ENCODE peak calls at places on chromosomes 11 and 22, in nine cellular contexts. One of them, this sample, is unnamed.
A peak's percentile ranks its signal among the peaks of the same experiment; 100 is the strongest.

GRCh38 chr11:108766596-108767173 is 101.8 kb downstream of the DDX10 start:
- DNase-seq in pancreas: no peak
- DNase-seq in neural progenitor cell: no peak
- DNase-seq in sigmoid colon: no peak
- DNase-seq in endodermal cell: no peak
- DNase-seq in aorta: no peak
- DNase-seq in psoas muscle: no peak
- DNase-seq in esophagus squamous epithelium: no peak
- DNase-seq in IMR-90: no peak
- DNase-seq in this sample: no peak

GRCh38 chr22:50483977-50484853 is 2.4 kb upstream of the MIOX start:
- DNase-seq in psoas muscle: no peak
- DNase-seq in sigmoid colon: no peak
- DNase-seq in esophagus squamous epithelium: no peak
- DNase-seq in endodermal cell: no peak
- DNase-seq in aorta: peak; percentile 42
- DNase-seq in IMR-90: no peak
- DNase-seq in neural progenitor cell: no peak
- DNase-seq in pancreas: peak; percentile 93
- DNase-seq in this sample: no peak

GRCh38 chr11:70660889-70661197 is 262.5 kb downstream of the CTTN start:
- DNase-seq in aorta: no peak
- DNase-seq in neural progenitor cell: no peak
- DNase-seq in psoas muscle: no peak
- DNase-seq in endodermal cell: no peak
- DNase-seq in pancreas: no peak
- DNase-seq in sigmoid colon: no peak
- DNase-seq in esophagus squamous epithelium: no peak
- DNase-seq in IMR-90: no peak
- DNase-seq in this sample: no peak

GRCh38 chr11:36711104-36711825 is 113.2 kb upstream of the RAG2 start:
- DNase-seq in sigmoid colon: no peak
- DNase-seq in aorta: no peak
- DNase-seq in esophagus squamous epithelium: no peak
- DNase-seq in neural progenitor cell: no peak
- DNase-seq in psoas muscle: no peak
- DNase-seq in pancreas: no peak
- DNase-seq in endodermal cell: peak; percentile 58
- DNase-seq in IMR-90: no peak
- DNase-seq in this sample: no peak

GRCh38 chr11:126366064-126366822 is 10.8 kb downstream of the ST3GAL4 start:
- DNase-seq in psoas muscle: no peak
- DNase-seq in endodermal cell: peak; percentile 48
- DNase-seq in esophagus squamous epithelium: no peak
- DNase-seq in aorta: peak; percentile 37
- DNase-seq in pancreas: no peak
- DNase-seq in IMR-90: no peak
- DNase-seq in neural progenitor cell: no peak
- DNase-seq in sigmoid colon: peak; percentile 63
- DNase-seq in this sample: peak; percentile 60

GRCh38 chr22:26679003-26679629 is 21.7 kb downstream of the MIAT start:
- DNase-seq in neural progenitor cell: peak; percentile 84
- DNase-seq in esophagus squamous epithelium: no peak
- DNase-seq in psoas muscle: peak; percentile 80
- DNase-seq in endodermal cell: peak; percentile 96
- DNase-seq in sigmoid colon: peak; percentile 81
- DNase-seq in aorta: peak; percentile 76
- DNase-seq in pancreas: peak; percentile 80
- DNase-seq in IMR-90: peak; percentile 71
- DNase-seq in this sample: peak; percentile 70

GRCh38 chr11:105613183-105613582 is 3.3 kb downstream of the GRIA4 start:
- DNase-seq in endodermal cell: no peak
- DNase-seq in psoas muscle: no peak
- DNase-seq in pancreas: no peak
- DNase-seq in aorta: no peak
- DNase-seq in esophagus squamous epithelium: no peak
- DNase-seq in IMR-90: no peak
- DNase-seq in sigmoid colon: no peak
- DNase-seq in neural progenitor cell: no peak
- DNase-seq in this sample: no peak

GRCh38 chr11:73269353-73270088 is 2.6 kb upstream of the P2RY6 start:
- DNase-seq in sigmoid colon: peak; percentile 41
- DNase-seq in endodermal cell: peak; percentile 74
- DNase-seq in neural progenitor cell: no peak
- DNase-seq in IMR-90: no peak
- DNase-seq in pancreas: peak; percentile 31
- DNase-seq in aorta: no peak
- DNase-seq in psoas muscle: no peak
- DNase-seq in esophagus squamous epithelium: no peak
- DNase-seq in this sample: peak; percentile 59

GRCh38 chr11:94183886-94184264 is 55.2 kb downstream of the PANX1 start:
- DNase-seq in aorta: peak; percentile 71
- DNase-seq in endodermal cell: peak; percentile 96
- DNase-seq in esophagus squamous epithelium: no peak
- DNase-seq in pancreas: peak; percentile 75
- DNase-seq in neural progenitor cell: peak; percentile 73
- DNase-seq in IMR-90: peak; percentile 67
- DNase-seq in sigmoid colon: peak; percentile 69
- DNase-seq in psoas muscle: no peak
- DNase-seq in this sample: peak; percentile 71

GRCh38 chr11:109071712-109072524 is 350.1 kb upstream of the C11orf87 start:
- DNase-seq in aorta: peak; percentile 55
- DNase-seq in IMR-90: peak; percentile 46
- DNase-seq in sigmoid colon: no peak
- DNase-seq in pancreas: no peak
- DNase-seq in esophagus squamous epithelium: no peak
- DNase-seq in neural progenitor cell: no peak
- DNase-seq in psoas muscle: no peak
- DNase-seq in endodermal cell: no peak
- DNase-seq in this sample: no peak

GRCh38 chr11:57568330-57568766 is 876 bp upstream of the UBE2L6 start:
- DNase-seq in aorta: no peak
- DNase-seq in neural progenitor cell: no peak
- DNase-seq in psoas muscle: no peak
- DNase-seq in IMR-90: peak; percentile 67
- DNase-seq in esophagus squamous epithelium: no peak
- DNase-seq in endodermal cell: peak; percentile 97
- DNase-seq in sigmoid colon: peak; percentile 90
- DNase-seq in pancreas: no peak
- DNase-seq in this sample: no peak

GRCh38 chr22:38260760-38261477 is 11.9 kb downstream of the TMEM184B start:
- DNase-seq in esophagus squamous epithelium: no peak
- DNase-seq in endodermal cell: no peak
- DNase-seq in sigmoid colon: no peak
- DNase-seq in neural progenitor cell: peak; percentile 76
- DNase-seq in pancreas: no peak
- DNase-seq in aorta: no peak
- DNase-seq in psoas muscle: no peak
- DNase-seq in IMR-90: peak; percentile 29
- DNase-seq in this sample: no peak

GRCh38 chr11:110130642-110131238 is 37.5 kb downstream of the ZC3H12C start:
- DNase-seq in pancreas: no peak
- DNase-seq in neural progenitor cell: peak; percentile 93
- DNase-seq in IMR-90: peak; percentile 67
- DNase-seq in esophagus squamous epithelium: no peak
- DNase-seq in sigmoid colon: no peak
- DNase-seq in aorta: no peak
- DNase-seq in psoas muscle: no peak
- DNase-seq in endodermal cell: peak; percentile 67
- DNase-seq in this sample: no peak

GRCh38 chr11:96426356-96427103 is 36.7 kb downstream of the JRKL start:
- DNase-seq in IMR-90: peak; percentile 61
- DNase-seq in psoas muscle: no peak
- DNase-seq in neural progenitor cell: peak; percentile 63
- DNase-seq in endodermal cell: no peak
- DNase-seq in pancreas: no peak
- DNase-seq in esophagus squamous epithelium: no peak
- DNase-seq in aorta: no peak
- DNase-seq in sigmoid colon: no peak
- DNase-seq in this sample: no peak

GRCh38 chr22:31271485-31271884 is 20.8 kb downstream of the PIK3IP1 start:
- DNase-seq in aorta: no peak
- DNase-seq in psoas muscle: no peak
- DNase-seq in pancreas: no peak
- DNase-seq in esophagus squamous epithelium: no peak
- DNase-seq in sigmoid colon: no peak
- DNase-seq in endodermal cell: no peak
- DNase-seq in neural progenitor cell: no peak
- DNase-seq in IMR-90: no peak
- DNase-seq in this sample: no peak

GRCh38 chr11:47714554-47715081 is 551 bp downstream of the AGBL2 start:
- DNase-seq in endodermal cell: peak; percentile 59
- DNase-seq in aorta: no peak
- DNase-seq in pancreas: no peak
- DNase-seq in neural progenitor cell: peak; percentile 6
- DNase-seq in psoas muscle: no peak
- DNase-seq in esophagus squamous epithelium: no peak
- DNase-seq in IMR-90: no peak
- DNase-seq in sigmoid colon: peak; percentile 66
- DNase-seq in this sample: no peak

DNA sequence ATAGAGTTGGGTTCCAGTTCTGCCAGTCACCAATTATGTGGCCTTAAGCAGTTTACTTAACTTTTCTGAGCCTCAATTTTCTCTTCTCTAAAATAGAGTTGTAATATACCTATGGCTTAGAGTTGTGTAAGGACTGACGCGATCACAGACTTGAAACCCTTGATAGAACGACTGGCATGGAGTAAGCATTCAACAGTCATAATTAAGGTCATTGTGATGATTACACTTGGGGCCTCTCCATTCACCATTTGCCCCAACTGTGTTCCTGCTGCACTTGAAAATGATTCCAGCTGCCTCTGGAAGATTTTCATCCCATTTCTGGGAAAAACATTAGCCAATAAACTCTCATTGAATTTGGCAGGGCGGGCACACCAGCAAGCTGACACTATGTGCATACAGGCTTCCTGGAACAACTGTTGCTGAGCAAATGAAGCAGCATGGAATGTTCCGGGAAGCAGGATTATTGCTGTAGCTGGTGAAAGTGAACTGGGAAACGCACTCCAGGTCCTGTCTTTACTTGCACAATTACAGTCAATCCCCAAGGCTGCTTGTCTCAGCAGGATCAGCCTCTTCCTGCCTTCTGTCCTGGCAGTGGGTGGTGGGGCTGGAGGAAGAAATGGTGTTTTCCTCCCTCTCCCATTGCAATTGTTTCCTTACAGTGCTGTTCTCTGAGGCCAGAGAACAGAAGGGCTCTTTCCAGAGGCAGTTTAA is 19.6 kb downstream of the CD44 start:
- DNase-seq in esophagus squamous epithelium: no peak
- DNase-seq in pancreas: no peak
- DNase-seq in endodermal cell: no peak
- DNase-seq in psoas muscle: peak; percentile 63
- DNase-seq in IMR-90: no peak
- DNase-seq in neural progenitor cell: no peak
- DNase-seq in aorta: peak; percentile 50
- DNase-seq in sigmoid colon: peak; percentile 77
- DNase-seq in this sample: no peak
- H3K36me3 ChIP-seq in esophagus squamous epithelium: no peaks in the 10 kb centered on the region
- H3K36me3 ChIP-seq in pancreas: no peaks in the 10 kb centered on the region
- H3K36me3 ChIP-seq in endodermal cell: no peaks in the 10 kb centered on the region
- H3K36me3 ChIP-seq in psoas muscle: no peaks in the 10 kb centered on the region
- H3K36me3 ChIP-seq in IMR-90: peaks cover 40% of the 10 kb centered on the region
- H3K36me3 ChIP-seq in neural progenitor cell: no peaks in the 10 kb centered on the region
- H3K36me3 ChIP-seq in aorta: no peaks in the 10 kb centered on the region
- H3K36me3 ChIP-seq in sigmoid colon: no peaks in the 10 kb centered on the region
- H3K36me3 ChIP-seq in this sample: no peaks in the 10 kb centered on the region

GRCh38 chr11:34825315-34825669 is 90.9 kb downstream of the APIP start:
- DNase-seq in psoas muscle: no peak
- DNase-seq in IMR-90: no peak
- DNase-seq in neural progenitor cell: no peak
- DNase-seq in pancreas: no peak
- DNase-seq in sigmoid colon: no peak
- DNase-seq in aorta: no peak
- DNase-seq in endodermal cell: no peak
- DNase-seq in esophagus squamous epithelium: no peak
- DNase-seq in this sample: no peak
- H3K27ac ChIP-seq in psoas muscle: no peak overlapping the region
- H3K27ac ChIP-seq in IMR-90: no peak overlapping the region
- H3K27ac ChIP-seq in neural progenitor cell: no peak overlapping the region
- H3K27ac ChIP-seq in pancreas: peak overlapping the region; percentile 69
- H3K27ac ChIP-seq in sigmoid colon: no peak overlapping the region
- H3K27ac ChIP-seq in aorta: no peak overlapping the region
- H3K27ac ChIP-seq in endodermal cell: no peak overlapping the region
- H3K27ac ChIP-seq in esophagus squamous epithelium: peak overlapping the region; percentile 60
- H3K27ac ChIP-seq in this sample: peak overlapping the region; percentile 65

GRCh38 chr11:130145975-130146776 is 13.4 kb upstream of the ST14 start:
- DNase-seq in sigmoid colon: no peak
- DNase-seq in aorta: no peak
- DNase-seq in neural progenitor cell: no peak
- DNase-seq in pancreas: peak; percentile 83
- DNase-seq in IMR-90: no peak
- DNase-seq in psoas muscle: no peak
- DNase-seq in endodermal cell: peak; percentile 97
- DNase-seq in esophagus squamous epithelium: no peak
- DNase-seq in this sample: peak; percentile 84

GRCh38 chr11:130146797-130147196 is 12.8 kb upstream of the ST14 start:
- DNase-seq in sigmoid colon: no peak
- DNase-seq in aorta: peak; percentile 77
- DNase-seq in endodermal cell: no peak
- DNase-seq in psoas muscle: no peak
- DNase-seq in IMR-90: no peak
- DNase-seq in pancreas: peak; percentile 31
- DNase-seq in esophagus squamous epithelium: no peak
- DNase-seq in neural progenitor cell: no peak
- DNase-seq in this sample: no peak

GRCh38 chr11:130145328-130145812 is 14.2 kb upstream of the ST14 start:
- DNase-seq in IMR-90: no peak
- DNase-seq in aorta: no peak
- DNase-seq in neural progenitor cell: no peak
- DNase-seq in esophagus squamous epithelium: no peak
- DNase-seq in sigmoid colon: no peak
- DNase-seq in pancreas: no peak
- DNase-seq in endodermal cell: no peak
- DNase-seq in psoas muscle: no peak
- DNase-seq in this sample: no peak

GRCh38 chr11:130144129-130144528 is 15.5 kb upstream of the ST14 start:
- DNase-seq in IMR-90: no peak
- DNase-seq in esophagus squamous epithelium: no peak
- DNase-seq in psoas muscle: no peak
- DNase-seq in pancreas: no peak
- DNase-seq in aorta: no peak
- DNase-seq in neural progenitor cell: no peak
- DNase-seq in endodermal cell: no peak
- DNase-seq in sigmoid colon: no peak
- DNase-seq in this sample: no peak

GRCh38 chr11:130144721-130145327 is 14.8 kb upstream of the ST14 start:
- DNase-seq in psoas muscle: no peak
- DNase-seq in endodermal cell: peak; percentile 65
- DNase-seq in neural progenitor cell: peak; percentile 40
- DNase-seq in IMR-90: peak; percentile 20
- DNase-seq in aorta: no peak
- DNase-seq in pancreas: no peak
- DNase-seq in sigmoid colon: no peak
- DNase-seq in esophagus squamous epithelium: no peak
- DNase-seq in this sample: no peak
- H3K36me3 ChIP-seq in psoas muscle: peaks cover 74% of the 10 kb centered on the region
- H3K36me3 ChIP-seq in endodermal cell: peaks cover 99% of the 10 kb centered on the region
- H3K36me3 ChIP-seq in neural progenitor cell: peaks cover 3% of the 10 kb centered on the region
- H3K36me3 ChIP-seq in IMR-90: peaks cover 28% of the 10 kb centered on the region
- H3K36me3 ChIP-seq in aorta: peaks cover 2% of the 10 kb centered on the region
- H3K36me3 ChIP-seq in pancreas: no peaks in the 10 kb centered on the region
- H3K36me3 ChIP-seq in sigmoid colon: peaks cover 11% of the 10 kb centered on the region
- H3K36me3 ChIP-seq in esophagus squamous epithelium: peaks cover 5% of the 10 kb centered on the region
- H3K36me3 ChIP-seq in this sample: peaks cover 62% of the 10 kb centered on the region

GRCh38 chr11:119356349-119357031 is 10.0 kb upstream of the MFRP start:
- DNase-seq in neural progenitor cell: peak; percentile 94
- DNase-seq in psoas muscle: peak; percentile 93
- DNase-seq in sigmoid colon: peak; percentile 93
- DNase-seq in IMR-90: peak; percentile 66
- DNase-seq in esophagus squamous epithelium: no peak
- DNase-seq in pancreas: peak; percentile 73
- DNase-seq in aorta: peak; percentile 90
- DNase-seq in endodermal cell: peak; percentile 95
- DNase-seq in this sample: peak; percentile 89
- H3K27ac ChIP-seq in neural progenitor cell: no peak overlapping the region
- H3K27ac ChIP-seq in psoas muscle: peak overlapping the region; percentile 74
- H3K27ac ChIP-seq in sigmoid colon: peak overlapping the region; percentile 61
- H3K27ac ChIP-seq in IMR-90: no peak overlapping the region
- H3K27ac ChIP-seq in esophagus squamous epithelium: peak overlapping the region; percentile 70
- H3K27ac ChIP-seq in pancreas: no peak overlapping the region
- H3K27ac ChIP-seq in aorta: no peak overlapping the region
- H3K27ac ChIP-seq in endodermal cell: no peak overlapping the region
- H3K27ac ChIP-seq in this sample: peak overlapping the region; percentile 79